ENCODE peak calls at places on chromosomes 13 and 19, in seven cellular contexts. K, L, R, V, Q, I and B are unnamed samples.

GRCh38 chr19:14550201-14550754 is 20.9 kb downstream of the TECR start:
- DNase-seq in K (peak), R (no peak), V (no peak), I (no peak), L (no peak), Q (no peak), B (no peak)

GRCh38 chr19:23183251-23183650 is 66.4 kb downstream of the ZNF730 start:
- DNase-seq in V (no peak), R (no peak), I (no peak), Q (no peak), K (no peak), L (no peak), B (no peak)

GRCh38 chr13:59391696-59392095 is 772.0 kb downstream of the DIAPH3 start:
- DNase-seq in K (peak), V (peak), R (no peak), I (peak), L (no peak), Q (peak), B (no peak)

GRCh38 chr13:110405597-110406450 is 98.7 kb downstream of the COL4A2 start:
- DNase-seq in R (no peak), Q (no peak), K (no peak), I (no peak), L (peak), V (no peak), B (no peak)

GRCh38 chr19:16180611-16181010 is 4.6 kb upstream of the FAM32A start:
- DNase-seq in Q (peak), K (peak), I (peak), V (no peak), R (no peak), L (no peak), B (no peak)

GRCh38 chr13:27463500-27463899 is 13.1 kb upstream of the MTIF3 start:
- DNase-seq in I (no peak), R (no peak), Q (no peak), K (no peak), L (no peak), V (no peak), B (no peak)

GRCh38 chr19:52600639-52601024 is 30.5 kb downstream of the ZNF701 start:
- DNase-seq in L (no peak), Q (no peak), R (no peak), K (no peak), V (no peak), I (no peak), B (no peak)

GRCh38 chr13:96052655-96053002 is 572 bp downstream of the UGGT2 start:
- DNase-seq in I (peak), Q (no peak), L (peak), R (no peak), V (no peak), K (peak), B (no peak)

GRCh38 chr13:93235258-93236015 is 8.8 kb downstream of the GPC6 start:
- DNase-seq in I (no peak), Q (no peak), K (no peak), L (no peak), V (no peak), R (no peak), B (no peak)

GRCh38 chr19:14318873-14319272 is 62.4 kb upstream of the ADGRE5 start:
- DNase-seq in K (no peak), R (no peak), I (no peak), L (no peak), Q (peak), V (no peak), B (no peak)

GRCh38 chr19:13055213-13056051 is 47.2 kb downstream of the LYL1 start:
- DNase-seq in I (peak), Q (peak), V (peak), R (no peak), K (peak), L (peak), B (peak)

GRCh38 chr19:13057744-13058143 is 44.9 kb downstream of the LYL1 start:
- DNase-seq in I (no peak), V (no peak), K (no peak), Q (no peak), R (no peak), L (no peak), B (no peak)

GRCh38 chr19:13056052-13056660 is 46.5 kb downstream of the LYL1 start:
- DNase-seq in Q (peak), I (no peak), K (peak), L (no peak), V (no peak), R (no peak), B (no peak)

GRCh38 chr19:13058951-13059660 is 43.6 kb downstream of the LYL1 start:
- DNase-seq in R (no peak), L (no peak), I (no peak), K (no peak), V (no peak), Q (peak), B (no peak)

GRCh38 chr19:13057147-13057572 is 45.5 kb downstream of the LYL1 start:
- DNase-seq in L (no peak), I (no peak), R (no peak), K (peak), Q (peak), V (no peak), B (no peak)
- H3K27ac ChIP-seq in L (peak), I (no peak), R (peak), K (peak), Q (no peak), V (peak), B (peak)

GRCh38 chr13:40452741-40453665 is 213.4 kb downstream of the FOXO1 start:
- DNase-seq in V (no peak), K (peak), Q (no peak), R (no peak), I (peak), L (no peak), B (no peak)
- H3K27ac ChIP-seq in V (no peak), K (peak), Q (no peak), R (no peak), I (peak), L (peak), B (no peak)

GRCh38 chr19:30317403-30317802 is 54.8 kb upstream of the ZNF536 start:
- DNase-seq in L (peak), R (no peak), Q (no peak), K (no peak), V (no peak), I (no peak), B (no peak)
- H3K27ac ChIP-seq in L (no peak), R (no peak), Q (no peak), K (no peak), V (no peak), I (no peak), B (no peak)

GRCh38 chr13:47933688-47934011 is 67.4 kb downstream of the SUCLA2 start:
- DNase-seq in K (peak), Q (no peak), I (peak), V (no peak), L (no peak), R (no peak), B (no peak)
- H3K27ac ChIP-seq in K (no peak), Q (peak), I (no peak), V (no peak), L (no peak), R (no peak), B (no peak)

GRCh38 chr19:35458192-35458591 is 10.1 kb downstream of the FFAR2 start:
- DNase-seq in R (no peak), V (no peak), I (no peak), K (no peak), Q (no peak), L (no peak), B (no peak)
- H3K27ac ChIP-seq in R (no peak), V (no peak), I (no peak), K (no peak), Q (no peak), L (no peak), B (no peak)

DNA sequence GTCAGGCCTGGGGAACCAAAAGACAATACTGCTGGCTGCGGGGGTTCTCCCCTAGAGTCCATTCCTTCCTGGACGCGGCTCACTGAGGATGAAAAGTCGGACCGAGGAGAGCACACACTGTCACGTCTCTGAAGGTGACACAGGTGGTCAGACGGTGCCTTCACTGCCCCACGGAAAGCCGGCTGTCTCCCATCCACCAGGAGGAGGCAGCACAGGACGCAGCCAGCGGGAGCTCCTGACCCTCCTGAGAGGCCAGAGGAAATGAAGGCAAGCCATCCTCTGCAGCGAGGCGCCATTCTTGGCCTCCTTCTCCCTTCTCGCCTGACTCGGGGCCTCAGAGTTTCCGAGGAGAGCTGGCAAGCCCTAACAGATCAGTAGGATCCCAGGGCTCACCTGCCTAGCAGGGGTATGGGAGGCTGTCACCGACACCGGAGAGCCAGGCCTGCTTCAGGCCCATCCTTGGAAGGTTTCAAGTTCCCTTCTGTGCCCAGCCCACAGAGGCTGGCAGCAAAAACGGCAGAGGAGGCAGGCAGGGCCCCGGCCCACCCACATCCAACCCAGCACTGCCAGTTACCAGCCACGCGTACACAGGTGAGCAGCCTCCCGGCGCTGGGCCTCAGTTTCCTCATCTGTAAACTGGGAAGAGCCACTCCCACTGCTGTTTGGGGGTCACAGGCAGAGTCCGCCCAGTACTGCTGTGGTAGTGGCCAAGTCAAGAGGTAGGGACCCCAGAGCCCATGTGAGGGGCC is 4.5 kb downstream of the REXO1 start:
- DNase-seq in Q (peak), K (no peak), R (no peak), V (no peak), I (no peak), L (no peak), B (no peak)
- H3K27ac ChIP-seq in Q (no peak), K (no peak), R (no peak), V (no peak), I (no peak), L (no peak), B (no peak)

GRCh38 chr19:38974599-38975213 is 836 bp downstream of the FBXO17 start:
- DNase-seq in V (no peak), L (peak), Q (no peak), I (no peak), R (peak), K (no peak), B (no peak)
- H3K27ac ChIP-seq in V (no peak), L (peak), Q (no peak), I (peak), R (peak), K (no peak), B (peak)

GRCh38 chr19:35642312-35642711 is 767 bp downstream of the ETV2 start:
- DNase-seq in Q (peak), L (no peak), I (no peak), K (no peak), R (no peak), V (no peak), B (no peak)

GRCh38 chr19:35643255-35644205 is 2.0 kb downstream of the ETV2 start:
- DNase-seq in K (peak), V (peak), Q (peak), I (peak), L (peak), R (peak), B (no peak)

GRCh38 chr19:35639863-35640262 is 1.7 kb upstream of the ETV2 start:
- DNase-seq in L (no peak), V (no peak), R (no peak), Q (no peak), K (no peak), I (no peak), B (no peak)

GRCh38 chr19:35642798-35643254 is 1.3 kb downstream of the ETV2 start:
- DNase-seq in K (no peak), R (no peak), Q (peak), V (no peak), L (no peak), I (no peak), B (no peak)

GRCh38 chr19:35641515-35642151 is at the start of gene ETV2:
- DNase-seq in V (no peak), K (no peak), Q (peak), L (no peak), I (peak), R (no peak), B (no peak)
- H3K27ac ChIP-seq in V (no peak), K (no peak), Q (no peak), L (no peak), I (no peak), R (no peak), B (no peak)